ENCODE peak calls at places on chromosomes 2 and 18, in five cellular contexts. One of them, this sample, is unnamed.

GRCh38 chr2:138071720-138072719 is 107.7 kb downstream of the HNMT start:
- DNase-seq in CD4-positive, alpha-beta memory T cell: no peak
- DNase-seq in heart right ventricle: no peak
- DNase-seq in K562: no peak
- DNase-seq in foreskin keratinocyte: peak
- DNase-seq in this sample: peak

GRCh38 chr2:191555092-191555742 is 122.7 kb upstream of the NABP1 start:
- DNase-seq in CD4-positive, alpha-beta memory T cell: peak
- DNase-seq in heart right ventricle: peak
- DNase-seq in K562: peak
- DNase-seq in foreskin keratinocyte: peak
- DNase-seq in this sample: no peak

GRCh38 chr2:100707016-100707947 is 112.7 kb upstream of the NPAS2 start:
- DNase-seq in CD4-positive, alpha-beta memory T cell: no peak
- DNase-seq in heart right ventricle: no peak
- DNase-seq in K562: no peak
- DNase-seq in foreskin keratinocyte: no peak
- DNase-seq in this sample: no peak

GRCh38 chr2:214410918-214411554 is at the start of gene VWC2L:
- DNase-seq in CD4-positive, alpha-beta memory T cell: peak
- DNase-seq in heart right ventricle: peak
- DNase-seq in K562: peak
- DNase-seq in foreskin keratinocyte: peak
- DNase-seq in this sample: peak

GRCh38 chr2:201733544-201733943 is 35.1 kb upstream of the MPP4 start:
- DNase-seq in CD4-positive, alpha-beta memory T cell: no peak
- DNase-seq in heart right ventricle: no peak
- DNase-seq in K562: no peak
- DNase-seq in foreskin keratinocyte: peak
- DNase-seq in this sample: no peak

GRCh38 chr2:70041666-70042065 is 45.6 kb upstream of the PCBP1 start:
- DNase-seq in CD4-positive, alpha-beta memory T cell: no peak
- DNase-seq in heart right ventricle: no peak
- DNase-seq in K562: no peak
- DNase-seq in foreskin keratinocyte: no peak
- DNase-seq in this sample: no peak

GRCh38 chr2:109382946-109383345 is 230.8 kb downstream of the SEPTIN10 start:
- DNase-seq in CD4-positive, alpha-beta memory T cell: no peak
- DNase-seq in heart right ventricle: peak
- DNase-seq in K562: no peak
- DNase-seq in foreskin keratinocyte: no peak
- DNase-seq in this sample: no peak

GRCh38 chr2:44615950-44616518 is 254.3 kb downstream of the CAMKMT start:
- DNase-seq in CD4-positive, alpha-beta memory T cell: no peak
- DNase-seq in heart right ventricle: no peak
- DNase-seq in K562: peak
- DNase-seq in foreskin keratinocyte: no peak
- DNase-seq in this sample: no peak

GRCh38 chr18:60549338-60549960 is 176.9 kb upstream of the MC4R start:
- DNase-seq in CD4-positive, alpha-beta memory T cell: no peak
- DNase-seq in heart right ventricle: peak
- DNase-seq in K562: peak
- DNase-seq in foreskin keratinocyte: peak
- DNase-seq in this sample: peak

GRCh38 chr18:63320041-63320689 is 596 bp upstream of the BCL2 start:
- DNase-seq in CD4-positive, alpha-beta memory T cell: peak
- DNase-seq in heart right ventricle: peak
- DNase-seq in K562: peak
- DNase-seq in foreskin keratinocyte: peak
- DNase-seq in this sample: no peak

GRCh38 chr2:42136832-42137821 is 32.0 kb upstream of the EML4 start:
- DNase-seq in CD4-positive, alpha-beta memory T cell: no peak
- DNase-seq in heart right ventricle: no peak
- DNase-seq in K562: no peak
- DNase-seq in foreskin keratinocyte: no peak
- DNase-seq in this sample: no peak

GRCh38 chr2:17593445-17593840 is 52.9 kb downstream of the VSNL1 start:
- DNase-seq in CD4-positive, alpha-beta memory T cell: no peak
- DNase-seq in heart right ventricle: no peak
- DNase-seq in K562: no peak
- DNase-seq in foreskin keratinocyte: no peak
- DNase-seq in this sample: no peak
- H3K27ac ChIP-seq in CD4-positive, alpha-beta memory T cell: no peak
- H3K27ac ChIP-seq in heart right ventricle: no peak
- H3K27ac ChIP-seq in K562: no peak
- H3K27ac ChIP-seq in foreskin keratinocyte: no peak
- H3K27ac ChIP-seq in this sample: peak

GRCh38 chr2:40487592-40487991 is 35.7 kb upstream of the SLC8A1 start:
- DNase-seq in CD4-positive, alpha-beta memory T cell: no peak
- DNase-seq in heart right ventricle: no peak
- DNase-seq in K562: no peak
- DNase-seq in foreskin keratinocyte: no peak
- DNase-seq in this sample: no peak

GRCh38 chr2:40485319-40485718 is 33.4 kb upstream of the SLC8A1 start:
- DNase-seq in CD4-positive, alpha-beta memory T cell: no peak
- DNase-seq in heart right ventricle: no peak
- DNase-seq in K562: no peak
- DNase-seq in foreskin keratinocyte: no peak
- DNase-seq in this sample: no peak

GRCh38 chr2:40488101-40488598 is 36.3 kb upstream of the SLC8A1 start:
- DNase-seq in CD4-positive, alpha-beta memory T cell: no peak
- DNase-seq in heart right ventricle: no peak
- DNase-seq in K562: no peak
- DNase-seq in foreskin keratinocyte: peak
- DNase-seq in this sample: no peak

GRCh38 chr2:40489678-40489960 is 37.7 kb upstream of the SLC8A1 start:
- DNase-seq in CD4-positive, alpha-beta memory T cell: peak
- DNase-seq in heart right ventricle: no peak
- DNase-seq in K562: no peak
- DNase-seq in foreskin keratinocyte: no peak
- DNase-seq in this sample: no peak

DNA sequence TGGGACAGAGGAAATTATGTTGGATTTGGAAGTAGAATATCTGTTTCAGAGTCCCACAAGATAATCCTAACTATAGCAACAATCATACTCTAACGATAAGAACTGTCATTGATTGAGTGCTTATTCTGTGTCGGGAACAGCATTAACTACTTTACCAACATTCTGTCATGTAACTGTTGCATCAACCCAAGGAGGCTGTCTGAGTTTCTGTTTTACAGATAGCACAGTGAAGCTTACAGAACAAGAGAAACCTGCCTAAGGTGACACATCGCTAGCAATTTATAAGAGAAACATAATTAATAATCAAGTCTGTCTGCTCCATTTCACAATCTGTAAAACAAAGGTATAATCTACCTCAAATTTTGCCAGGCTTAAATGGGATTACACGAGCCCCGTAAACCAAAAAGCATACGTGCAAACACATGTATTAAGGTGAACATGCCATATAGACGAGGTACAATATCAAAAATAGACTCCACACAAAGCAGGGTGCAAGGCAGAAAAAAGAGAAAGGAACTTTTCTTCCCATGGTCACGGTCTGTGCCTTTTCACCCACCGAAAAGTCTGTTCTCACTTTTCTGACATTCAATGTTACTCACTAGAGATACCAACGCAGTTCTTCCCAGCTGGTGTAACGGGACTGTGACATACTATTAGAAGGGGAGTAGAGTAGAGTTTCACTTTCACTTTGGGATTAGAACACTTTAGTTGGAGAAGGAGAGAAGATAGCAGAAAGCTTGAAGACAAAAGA is 37.2 kb upstream of the SLC8A1 start:
- DNase-seq in CD4-positive, alpha-beta memory T cell: no peak
- DNase-seq in heart right ventricle: no peak
- DNase-seq in K562: no peak
- DNase-seq in foreskin keratinocyte: peak
- DNase-seq in this sample: no peak
- H3K27ac ChIP-seq in CD4-positive, alpha-beta memory T cell: no peak
- H3K27ac ChIP-seq in heart right ventricle: peak
- H3K27ac ChIP-seq in K562: no peak
- H3K27ac ChIP-seq in foreskin keratinocyte: peak
- H3K27ac ChIP-seq in this sample: no peak

GRCh38 chr2:86441392-86441788 is 219 bp downstream of the KDM3A start:
- DNase-seq in CD4-positive, alpha-beta memory T cell: no peak
- DNase-seq in heart right ventricle: no peak
- DNase-seq in K562: no peak
- DNase-seq in foreskin keratinocyte: no peak
- DNase-seq in this sample: no peak

GRCh38 chr2:86441789-86442641 is 844 bp downstream of the KDM3A start:
- DNase-seq in CD4-positive, alpha-beta memory T cell: peak
- DNase-seq in heart right ventricle: peak
- DNase-seq in K562: peak
- DNase-seq in foreskin keratinocyte: peak
- DNase-seq in this sample: no peak

GRCh38 chr2:86445436-86445835 is 4.3 kb downstream of the KDM3A start:
- DNase-seq in CD4-positive, alpha-beta memory T cell: no peak
- DNase-seq in heart right ventricle: no peak
- DNase-seq in K562: no peak
- DNase-seq in foreskin keratinocyte: no peak
- DNase-seq in this sample: no peak

GRCh38 chr2:86442642-86443005 is 1.5 kb downstream of the KDM3A start:
- DNase-seq in CD4-positive, alpha-beta memory T cell: peak
- DNase-seq in heart right ventricle: peak
- DNase-seq in K562: peak
- DNase-seq in foreskin keratinocyte: peak
- DNase-seq in this sample: peak

GRCh38 chr2:86443601-86444000 is 2.4 kb downstream of the KDM3A start:
- DNase-seq in CD4-positive, alpha-beta memory T cell: no peak
- DNase-seq in heart right ventricle: no peak
- DNase-seq in K562: no peak
- DNase-seq in foreskin keratinocyte: no peak
- DNase-seq in this sample: no peak
- H3K27ac ChIP-seq in CD4-positive, alpha-beta memory T cell: peak
- H3K27ac ChIP-seq in heart right ventricle: no peak
- H3K27ac ChIP-seq in K562: no peak
- H3K27ac ChIP-seq in foreskin keratinocyte: no peak
- H3K27ac ChIP-seq in this sample: no peak

GRCh38 chr2:46748121-46748520 is 167.5 kb downstream of the MCFD2 start:
- DNase-seq in CD4-positive, alpha-beta memory T cell: no peak
- DNase-seq in heart right ventricle: no peak
- DNase-seq in K562: peak
- DNase-seq in foreskin keratinocyte: no peak
- DNase-seq in this sample: no peak

GRCh38 chr2:46751897-46752296 is 163.7 kb downstream of the MCFD2 start:
- DNase-seq in CD4-positive, alpha-beta memory T cell: no peak
- DNase-seq in heart right ventricle: no peak
- DNase-seq in K562: no peak
- DNase-seq in foreskin keratinocyte: no peak
- DNase-seq in this sample: no peak

GRCh38 chr2:46749042-46749461 is 166.6 kb downstream of the MCFD2 start:
- DNase-seq in CD4-positive, alpha-beta memory T cell: no peak
- DNase-seq in heart right ventricle: no peak
- DNase-seq in K562: peak
- DNase-seq in foreskin keratinocyte: peak
- DNase-seq in this sample: peak

GRCh38 chr2:46743021-46743420 is 172.6 kb downstream of the MCFD2 start:
- DNase-seq in CD4-positive, alpha-beta memory T cell: no peak
- DNase-seq in heart right ventricle: no peak
- DNase-seq in K562: no peak
- DNase-seq in foreskin keratinocyte: no peak
- DNase-seq in this sample: no peak

GRCh38 chr2:46747297-46747818 is 168.2 kb downstream of the MCFD2 start:
- DNase-seq in CD4-positive, alpha-beta memory T cell: no peak
- DNase-seq in heart right ventricle: no peak
- DNase-seq in K562: no peak
- DNase-seq in foreskin keratinocyte: no peak
- DNase-seq in this sample: no peak
- H3K27ac ChIP-seq in CD4-positive, alpha-beta memory T cell: no peak
- H3K27ac ChIP-seq in heart right ventricle: no peak
- H3K27ac ChIP-seq in K562: peak
- H3K27ac ChIP-seq in foreskin keratinocyte: no peak
- H3K27ac ChIP-seq in this sample: no peak

GRCh38 chr2:120869036-120869435 is 133.4 kb downstream of the GLI2 start:
- DNase-seq in CD4-positive, alpha-beta memory T cell: no peak
- DNase-seq in heart right ventricle: no peak
- DNase-seq in K562: no peak
- DNase-seq in foreskin keratinocyte: no peak
- DNase-seq in this sample: no peak
- H3K27ac ChIP-seq in CD4-positive, alpha-beta memory T cell: no peak
- H3K27ac ChIP-seq in heart right ventricle: no peak
- H3K27ac ChIP-seq in K562: no peak
- H3K27ac ChIP-seq in foreskin keratinocyte: no peak
- H3K27ac ChIP-seq in this sample: no peak

GRCh38 chr2:105764059-105764458 is 19.3 kb downstream of the NCK2 start:
- DNase-seq in CD4-positive, alpha-beta memory T cell: no peak
- DNase-seq in heart right ventricle: no peak
- DNase-seq in K562: no peak
- DNase-seq in foreskin keratinocyte: no peak
- DNase-seq in this sample: no peak
- H3K27ac ChIP-seq in CD4-positive, alpha-beta memory T cell: peak
- H3K27ac ChIP-seq in heart right ventricle: no peak
- H3K27ac ChIP-seq in K562: no peak
- H3K27ac ChIP-seq in foreskin keratinocyte: no peak
- H3K27ac ChIP-seq in this sample: no peak

DNA sequence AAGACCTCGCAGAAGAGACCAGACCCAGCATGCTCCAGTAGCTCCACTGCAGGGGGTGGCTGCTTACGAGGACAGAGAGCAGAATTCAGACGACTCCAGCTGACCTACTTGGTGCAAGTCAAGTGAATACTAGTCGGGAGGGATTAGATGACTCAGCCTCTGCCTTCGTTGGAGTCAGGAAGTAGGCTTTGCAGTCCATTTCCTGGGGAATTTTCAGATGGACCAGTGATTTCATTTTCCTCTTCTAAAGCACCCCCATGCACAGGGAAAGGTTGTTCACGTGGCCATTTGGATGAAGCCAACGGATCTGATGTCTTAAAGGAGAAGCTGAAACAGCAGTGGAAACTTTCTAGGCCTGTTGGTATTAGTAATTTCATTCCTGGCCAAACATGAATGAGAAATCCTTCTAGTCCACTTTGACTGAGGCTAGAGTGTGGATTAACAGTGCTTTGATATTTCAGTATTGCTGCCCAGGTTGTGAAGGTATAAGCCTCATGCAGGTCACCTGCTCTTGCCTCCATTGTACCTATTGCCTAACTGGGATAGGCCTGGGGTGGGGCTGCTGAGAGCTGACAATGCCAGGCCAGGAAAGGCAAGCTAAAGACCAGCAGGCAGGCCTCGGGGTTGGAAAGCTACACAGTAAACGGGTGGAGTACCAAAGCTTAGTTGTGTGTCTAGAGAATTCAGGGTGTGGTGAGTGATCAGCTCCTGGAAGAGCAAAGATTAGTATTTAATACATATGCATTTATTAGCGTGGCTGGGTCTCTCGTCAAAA is 117.6 kb upstream of the FOSL2 start:
- DNase-seq in CD4-positive, alpha-beta memory T cell: no peak
- DNase-seq in heart right ventricle: peak
- DNase-seq in K562: peak
- DNase-seq in foreskin keratinocyte: peak
- DNase-seq in this sample: peak
- H3K27ac ChIP-seq in CD4-positive, alpha-beta memory T cell: no peak
- H3K27ac ChIP-seq in heart right ventricle: peak
- H3K27ac ChIP-seq in K562: no peak
- H3K27ac ChIP-seq in foreskin keratinocyte: peak
- H3K27ac ChIP-seq in this sample: peak

GRCh38 chr2:26347286-26347865 is 787 bp upstream of the ADGRF3 start:
- DNase-seq in CD4-positive, alpha-beta memory T cell: no peak
- DNase-seq in heart right ventricle: no peak
- DNase-seq in K562: peak
- DNase-seq in foreskin keratinocyte: no peak
- DNase-seq in this sample: no peak
- H3K27ac ChIP-seq in CD4-positive, alpha-beta memory T cell: peak
- H3K27ac ChIP-seq in heart right ventricle: peak
- H3K27ac ChIP-seq in K562: peak
- H3K27ac ChIP-seq in foreskin keratinocyte: no peak
- H3K27ac ChIP-seq in this sample: peak

GRCh38 chr2:241109210-241110088 is 7.4 kb upstream of the MTERF4 start:
- DNase-seq in CD4-positive, alpha-beta memory T cell: no peak
- DNase-seq in heart right ventricle: no peak
- DNase-seq in K562: no peak
- DNase-seq in foreskin keratinocyte: no peak
- DNase-seq in this sample: no peak
- H3K27ac ChIP-seq in CD4-positive, alpha-beta memory T cell: peak
- H3K27ac ChIP-seq in heart right ventricle: no peak
- H3K27ac ChIP-seq in K562: no peak
- H3K27ac ChIP-seq in foreskin keratinocyte: no peak
- H3K27ac ChIP-seq in this sample: no peak

This sample was measured in epithelial cell of prostate.